ENCODE peak calls at places on chromosome 1, in four cellular contexts. U is posterior vena cava, Q is H54, P is HS-27A. A is an unnamed sample.

GRCh38 chr1:234488054-234488953 is 9.3 kb upstream of the TARBP1 start:
- DNase-seq in U (no peak), Q (no peak), P (no peak), A (no peak)

GRCh38 chr1:205488074-205488723 is 16.3 kb upstream of the CDK18 start:
- DNase-seq in U (no peak), Q (peak; percentile 68), P (no peak), A (no peak)

GRCh38 chr1:7550261-7550850 is 220.7 kb upstream of the VAMP3 start:
- DNase-seq in U (peak; percentile 66), P (no peak), Q (no peak), A (no peak)

GRCh38 chr1:239815074-239815473 is 276.6 kb upstream of the FMN2 start:
- DNase-seq in U (no peak), P (no peak), Q (no peak), A (no peak)

GRCh38 chr1:29828526-29829447 is 592.5 kb downstream of the PTPRU start:
- DNase-seq in Q (no peak), P (no peak), U (no peak), A (no peak)

GRCh38 chr1:24567792-24568388 is 12.0 kb downstream of the NCMAP start:
- DNase-seq in Q (no peak), P (no peak), U (peak; percentile 72), A (no peak)

GRCh38 chr1:11719313-11720032 is 16.5 kb upstream of the AGTRAP start:
- DNase-seq in P (peak; percentile 19), U (peak; percentile 96), Q (peak; percentile 28), A (peak; percentile 90)

GRCh38 chr1:221494670-221495069 is 247.2 kb downstream of the DUSP10 start:
- DNase-seq in Q (no peak), P (no peak), U (no peak), A (no peak)

GRCh38 chr1:247121382-247121781 is 17.2 kb upstream of the ZNF669 start:
- DNase-seq in U (no peak), Q (no peak), P (no peak), A (no peak)

GRCh38 chr1:246552110-246552509 is 14.0 kb downstream of the TFB2M start:
- DNase-seq in U (no peak), P (no peak), Q (no peak), A (no peak)

GRCh38 chr1:197915797-197916686 is 1.1 kb upstream of the LHX9 start:
- DNase-seq in U (peak; percentile 89), P (peak; percentile 59), Q (peak; percentile 77), A (peak; percentile 70)

GRCh38 chr1:161863549-161863948 is 97.4 kb downstream of the ATF6 start:
- DNase-seq in U (no peak), P (no peak), Q (no peak), A (no peak)

GRCh38 chr1:15151871-15152270 is 1.7 kb upstream of the TMEM51 start:
- DNase-seq in Q (no peak), U (no peak), P (no peak), A (no peak)

GRCh38 chr1:56185493-56185892 is 393.9 kb downstream of the PLPP3 start:
- DNase-seq in P (no peak), U (no peak), Q (no peak), A (no peak)

A was measured in Right ventricle myocardium superior.